ENCODE peak calls at places on chromosome 3, in seven cellular contexts. One of them, this sample, is unnamed.
A peak's percentile ranks its signal among the peaks of the same experiment; 100 is the strongest.

GRCh38 chr3:114668099-114668498 is 374.3 kb downstream of the TIGIT start:
- DNase-seq in IMR-90: no peak
- DNase-seq in MM.1S: no peak
- DNase-seq in H9: no peak
- DNase-seq in OCI-LY7: no peak
- DNase-seq in GM23338: no peak
- DNase-seq in PC-9: no peak
- DNase-seq in this sample: no peak

GRCh38 chr3:184595726-184596125 is 34.1 kb downstream of the EPHB3 start:
- DNase-seq in H9: no peak
- DNase-seq in OCI-LY7: no peak
- DNase-seq in MM.1S: no peak
- DNase-seq in PC-9: no peak
- DNase-seq in IMR-90: no peak
- DNase-seq in GM23338: no peak
- DNase-seq in this sample: no peak

GRCh38 chr3:180250172-180250571 is 213.4 kb upstream of the PEX5L start:
- DNase-seq in GM23338: no peak
- DNase-seq in OCI-LY7: no peak
- DNase-seq in MM.1S: no peak
- DNase-seq in PC-9: no peak
- DNase-seq in H9: no peak
- DNase-seq in IMR-90: peak; percentile 52
- DNase-seq in this sample: no peak

GRCh38 chr3:57927166-57927565 is 81.1 kb upstream of the FLNB start:
- DNase-seq in IMR-90: no peak
- DNase-seq in MM.1S: no peak
- DNase-seq in GM23338: no peak
- DNase-seq in PC-9: no peak
- DNase-seq in H9: no peak
- DNase-seq in OCI-LY7: no peak
- DNase-seq in this sample: no peak

GRCh38 chr3:17442332-17443049 is 299.9 kb downstream of the TBC1D5 start:
- DNase-seq in H9: no peak
- DNase-seq in IMR-90: peak; percentile 34
- DNase-seq in GM23338: no peak
- DNase-seq in OCI-LY7: no peak
- DNase-seq in PC-9: no peak
- DNase-seq in MM.1S: no peak
- DNase-seq in this sample: no peak

GRCh38 chr3:142366434-142366833 is 81.4 kb downstream of the XRN1 start:
- DNase-seq in H9: no peak
- DNase-seq in GM23338: peak; percentile 29
- DNase-seq in IMR-90: no peak
- DNase-seq in OCI-LY7: peak; percentile 25
- DNase-seq in MM.1S: no peak
- DNase-seq in PC-9: no peak
- DNase-seq in this sample: no peak

GRCh38 chr3:158845748-158846350 is 44.0 kb downstream of the MFSD1 start:
- DNase-seq in IMR-90: no peak
- DNase-seq in OCI-LY7: peak; percentile 61
- DNase-seq in PC-9: peak; percentile 43
- DNase-seq in GM23338: peak; percentile 71
- DNase-seq in H9: no peak
- DNase-seq in MM.1S: peak; percentile 80
- DNase-seq in this sample: peak; percentile 27

GRCh38 chr3:71809321-71809720 is 24.4 kb upstream of the PROK2 start:
- DNase-seq in PC-9: no peak
- DNase-seq in IMR-90: no peak
- DNase-seq in MM.1S: no peak
- DNase-seq in OCI-LY7: no peak
- DNase-seq in GM23338: no peak
- DNase-seq in H9: no peak
- DNase-seq in this sample: no peak

GRCh38 chr3:187728248-187728647 is 17.0 kb downstream of the BCL6 start:
- DNase-seq in IMR-90: no peak
- DNase-seq in H9: no peak
- DNase-seq in GM23338: no peak
- DNase-seq in PC-9: no peak
- DNase-seq in MM.1S: no peak
- DNase-seq in OCI-LY7: no peak
- DNase-seq in this sample: no peak

GRCh38 chr3:111577798-111578685 is 17.1 kb downstream of the ZBED2 start:
- DNase-seq in PC-9: peak; percentile 40
- DNase-seq in IMR-90: peak; percentile 93
- DNase-seq in MM.1S: peak; percentile 27
- DNase-seq in OCI-LY7: peak; percentile 23
- DNase-seq in GM23338: peak; percentile 49
- DNase-seq in H9: no peak
- DNase-seq in this sample: no peak

GRCh38 chr3:66441124-66441523 is 59.7 kb downstream of the LRIG1 start:
- DNase-seq in MM.1S: no peak
- DNase-seq in GM23338: peak; percentile 44
- DNase-seq in PC-9: no peak
- DNase-seq in H9: no peak
- DNase-seq in IMR-90: peak; percentile 72
- DNase-seq in OCI-LY7: no peak
- DNase-seq in this sample: peak; percentile 30

GRCh38 chr3:128083980-128084674 is 31.9 kb downstream of the SEC61A1 start:
- DNase-seq in PC-9: no peak
- DNase-seq in GM23338: no peak
- DNase-seq in H9: no peak
- DNase-seq in IMR-90: peak; percentile 76
- DNase-seq in OCI-LY7: no peak
- DNase-seq in MM.1S: no peak
- DNase-seq in this sample: no peak

GRCh38 chr3:51929420-51930003 is 12.2 kb downstream of the RRP9 start:
- DNase-seq in IMR-90: no peak
- DNase-seq in PC-9: no peak
- DNase-seq in H9: peak; percentile 45
- DNase-seq in GM23338: peak; percentile 66
- DNase-seq in MM.1S: no peak
- DNase-seq in OCI-LY7: no peak
- DNase-seq in this sample: no peak

GRCh38 chr3:73137736-73138403 is 76.4 kb downstream of the EBLN2 start:
- DNase-seq in IMR-90: no peak
- DNase-seq in MM.1S: no peak
- DNase-seq in H9: no peak
- DNase-seq in OCI-LY7: no peak
- DNase-seq in PC-9: no peak
- DNase-seq in GM23338: no peak
- DNase-seq in this sample: no peak

GRCh38 chr3:30628931-30629590 is 22.7 kb downstream of the TGFBR2 start:
- DNase-seq in MM.1S: no peak
- DNase-seq in PC-9: no peak
- DNase-seq in IMR-90: no peak
- DNase-seq in GM23338: no peak
- DNase-seq in OCI-LY7: peak; percentile 75
- DNase-seq in H9: no peak
- DNase-seq in this sample: no peak

GRCh38 chr3:141959921-141960554 is 83.6 kb downstream of the ATP1B3 start:
- DNase-seq in GM23338: no peak
- DNase-seq in IMR-90: peak; percentile 78
- DNase-seq in H9: no peak
- DNase-seq in OCI-LY7: no peak
- DNase-seq in PC-9: no peak
- DNase-seq in MM.1S: no peak
- DNase-seq in this sample: no peak

GRCh38 chr3:133294253-133294652 is 105.6 kb upstream of the BFSP2 start:
- DNase-seq in IMR-90: peak; percentile 57
- DNase-seq in MM.1S: no peak
- DNase-seq in GM23338: no peak
- DNase-seq in PC-9: no peak
- DNase-seq in OCI-LY7: no peak
- DNase-seq in H9: no peak
- DNase-seq in this sample: no peak

GRCh38 chr3:34212175-34212574 is 413.7 kb downstream of the PDCD6IP start:
- DNase-seq in IMR-90: no peak
- DNase-seq in H9: no peak
- DNase-seq in PC-9: no peak
- DNase-seq in OCI-LY7: no peak
- DNase-seq in GM23338: no peak
- DNase-seq in MM.1S: no peak
- DNase-seq in this sample: no peak

GRCh38 chr3:108485146-108485545 is 25.2 kb downstream of the MYH15 start:
- DNase-seq in PC-9: no peak
- DNase-seq in H9: peak; percentile 83
- DNase-seq in GM23338: peak; percentile 71
- DNase-seq in MM.1S: no peak
- DNase-seq in IMR-90: no peak
- DNase-seq in OCI-LY7: no peak
- DNase-seq in this sample: no peak

GRCh38 chr3:188670446-188670845 is 501.3 kb upstream of the TPRG1 start:
- DNase-seq in IMR-90: no peak
- DNase-seq in GM23338: no peak
- DNase-seq in H9: no peak
- DNase-seq in OCI-LY7: no peak
- DNase-seq in PC-9: no peak
- DNase-seq in MM.1S: no peak
- DNase-seq in this sample: no peak

GRCh38 chr3:16460886-16461285 is 52.6 kb downstream of the RFTN1 start:
- DNase-seq in GM23338: no peak
- DNase-seq in IMR-90: no peak
- DNase-seq in OCI-LY7: no peak
- DNase-seq in MM.1S: no peak
- DNase-seq in PC-9: no peak
- DNase-seq in H9: no peak
- DNase-seq in this sample: no peak

GRCh38 chr3:132726341-132726823 is 4.2 kb upstream of the NPHP3 start:
- DNase-seq in MM.1S: peak; percentile 61
- DNase-seq in OCI-LY7: peak; percentile 63
- DNase-seq in GM23338: peak; percentile 59
- DNase-seq in H9: no peak
- DNase-seq in IMR-90: peak; percentile 22
- DNase-seq in PC-9: no peak
- DNase-seq in this sample: no peak

GRCh38 chr3:197027151-197027895 is 2.3 kb downstream of the MELTF start:
- DNase-seq in GM23338: no peak
- DNase-seq in MM.1S: no peak
- DNase-seq in PC-9: peak; percentile 80
- DNase-seq in H9: peak; percentile 31
- DNase-seq in OCI-LY7: no peak
- DNase-seq in IMR-90: peak; percentile 6
- DNase-seq in this sample: no peak

GRCh38 chr3:55704521-55704920 is 217.4 kb upstream of the WNT5A start:
- DNase-seq in GM23338: no peak
- DNase-seq in MM.1S: no peak
- DNase-seq in OCI-LY7: no peak
- DNase-seq in PC-9: no peak
- DNase-seq in H9: no peak
- DNase-seq in IMR-90: peak; percentile 78
- DNase-seq in this sample: no peak

GRCh38 chr3:151863611-151864010 is 9.8 kb upstream of the SUCNR1 start:
- DNase-seq in H9: no peak
- DNase-seq in PC-9: no peak
- DNase-seq in GM23338: no peak
- DNase-seq in MM.1S: no peak
- DNase-seq in IMR-90: peak; percentile 55
- DNase-seq in OCI-LY7: no peak
- DNase-seq in this sample: no peak

GRCh38 chr3:74351213-74351612 is 263.2 kb downstream of the CNTN3 start:
- DNase-seq in GM23338: no peak
- DNase-seq in OCI-LY7: no peak
- DNase-seq in H9: no peak
- DNase-seq in PC-9: no peak
- DNase-seq in IMR-90: no peak
- DNase-seq in MM.1S: no peak
- DNase-seq in this sample: no peak
- H3K4me1 ChIP-seq in GM23338: no peaks in the 10 kb centered on the region
- H3K4me1 ChIP-seq in OCI-LY7: no peaks in the 10 kb centered on the region
- H3K4me1 ChIP-seq in H9: no peaks in the 10 kb centered on the region
- H3K4me1 ChIP-seq in PC-9: no peaks in the 10 kb centered on the region
- H3K4me1 ChIP-seq in IMR-90: no peaks in the 10 kb centered on the region
- H3K4me1 ChIP-seq in MM.1S: no peaks in the 10 kb centered on the region
- H3K4me1 ChIP-seq in this sample: no peaks in the 10 kb centered on the region

DNA sequence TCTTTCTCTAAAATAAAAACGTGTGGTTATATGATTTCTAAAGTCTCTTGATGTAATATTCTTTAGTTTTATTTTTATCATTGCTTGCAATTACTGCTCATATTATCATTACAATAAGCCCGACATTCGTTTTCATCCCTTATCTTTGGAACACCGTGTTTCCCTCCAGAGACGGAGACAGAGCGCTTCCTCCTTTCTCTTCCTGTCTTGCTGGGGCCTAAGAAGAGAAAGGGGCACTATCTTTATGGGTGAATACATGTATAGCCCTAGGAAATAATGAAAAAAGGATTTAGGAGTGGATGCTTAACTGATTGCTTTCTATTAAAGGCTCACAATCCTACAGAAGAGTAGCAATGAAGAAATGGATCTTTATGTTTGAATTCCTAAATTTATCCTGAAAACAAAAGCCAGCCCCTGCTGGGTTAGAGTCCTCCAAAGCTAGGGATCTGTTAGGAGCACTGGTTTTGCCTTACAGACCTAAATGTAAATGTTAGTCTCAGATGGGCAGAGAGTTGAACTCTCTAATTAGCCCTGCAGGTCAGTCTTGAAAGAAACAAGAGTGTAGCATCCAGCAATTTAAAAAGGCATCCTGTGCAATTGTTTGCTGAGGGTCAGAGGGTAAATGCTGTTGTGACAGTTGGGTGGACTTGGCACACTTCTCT is 145.1 kb downstream of the TP63 start:
- DNase-seq in GM23338: peak; percentile 50
- DNase-seq in PC-9: no peak
- DNase-seq in MM.1S: no peak
- DNase-seq in OCI-LY7: no peak
- DNase-seq in H9: no peak
- DNase-seq in IMR-90: no peak
- DNase-seq in this sample: no peak
- H3K4me2 ChIP-seq in GM23338: no peak overlapping the region
- H3K4me2 ChIP-seq in PC-9: no peak overlapping the region
- H3K4me2 ChIP-seq in MM.1S: no peak overlapping the region
- H3K4me2 ChIP-seq in OCI-LY7: no peak overlapping the region
- H3K4me2 ChIP-seq in H9: no peak overlapping the region
- H3K4me2 ChIP-seq in IMR-90: no peak overlapping the region
- H3K4me2 ChIP-seq in this sample: no peak overlapping the region

GRCh38 chr3:143991713-143992112 is 20.1 kb downstream of the DIPK2A start:
- DNase-seq in IMR-90: no peak
- DNase-seq in H9: no peak
- DNase-seq in MM.1S: no peak
- DNase-seq in GM23338: no peak
- DNase-seq in OCI-LY7: no peak
- DNase-seq in PC-9: no peak
- DNase-seq in this sample: no peak
- H4K20me1 ChIP-seq in IMR-90: no peaks in the 10 kb centered on the region
- H4K20me1 ChIP-seq in H9: no peaks in the 10 kb centered on the region
- H4K20me1 ChIP-seq in MM.1S: no peaks in the 10 kb centered on the region
- H4K20me1 ChIP-seq in GM23338: peaks cover 6% of the 10 kb centered on the region
- H4K20me1 ChIP-seq in OCI-LY7: no peaks in the 10 kb centered on the region
- H4K20me1 ChIP-seq in PC-9: no peaks in the 10 kb centered on the region
- H4K20me1 ChIP-seq in this sample: peaks cover 2% of the 10 kb centered on the region

GRCh38 chr3:172530101-172530561 is 6.9 kb upstream of the TNFSF10 start:
- DNase-seq in MM.1S: no peak
- DNase-seq in IMR-90: no peak
- DNase-seq in OCI-LY7: no peak
- DNase-seq in GM23338: no peak
- DNase-seq in H9: no peak
- DNase-seq in PC-9: no peak
- DNase-seq in this sample: peak; percentile 52
- H3K4me1 ChIP-seq in MM.1S: no peaks in the 10 kb centered on the region
- H3K4me1 ChIP-seq in IMR-90: peaks cover 6% of the 10 kb centered on the region
- H3K4me1 ChIP-seq in OCI-LY7: no peaks in the 10 kb centered on the region
- H3K4me1 ChIP-seq in GM23338: no peaks in the 10 kb centered on the region
- H3K4me1 ChIP-seq in H9: no peaks in the 10 kb centered on the region
- H3K4me1 ChIP-seq in PC-9: no peaks in the 10 kb centered on the region
- H3K4me1 ChIP-seq in this sample: peaks cover 36% of the 10 kb centered on the region

This sample was measured in DND-41.